ENCODE peak calls at places on chromosome 6, in ten cellular contexts. One of them, this sample, is unnamed.

GRCh38 chr6:40907198-40907701 is 131.8 kb downstream of the UNC5CL start:
- DNase-seq in uterus: peak; percentile 31
- DNase-seq in GM10248: no peak
- DNase-seq in CD4-positive, alpha-beta T cell: no peak
- DNase-seq in sigmoid colon: no peak
- DNase-seq in lower lobe of right lung: no peak
- DNase-seq in HFFc6: peak; percentile 72
- DNase-seq in stomach: peak; percentile 60
- DNase-seq in neural crest cell: no peak
- DNase-seq in heart left ventricle: peak; percentile 47
- DNase-seq in this sample: peak; percentile 61

GRCh38 chr6:106608080-106608668 is 21.1 kb downstream of the RTN4IP1 start:
- DNase-seq in lower lobe of right lung: no peak
- DNase-seq in HFFc6: peak; percentile 70
- DNase-seq in GM10248: peak; percentile 51
- DNase-seq in CD4-positive, alpha-beta T cell: no peak
- DNase-seq in neural crest cell: peak; percentile 9
- DNase-seq in uterus: no peak
- DNase-seq in sigmoid colon: no peak
- DNase-seq in heart left ventricle: no peak
- DNase-seq in stomach: no peak
- DNase-seq in this sample: no peak

GRCh38 chr6:10451828-10452509 is 37.1 kb upstream of the TFAP2A start:
- DNase-seq in stomach: no peak
- DNase-seq in CD4-positive, alpha-beta T cell: no peak
- DNase-seq in lower lobe of right lung: peak; percentile 89
- DNase-seq in uterus: no peak
- DNase-seq in neural crest cell: no peak
- DNase-seq in HFFc6: no peak
- DNase-seq in heart left ventricle: no peak
- DNase-seq in GM10248: no peak
- DNase-seq in sigmoid colon: no peak
- DNase-seq in this sample: no peak

GRCh38 chr6:43990627-43991619 is 136.3 kb downstream of the MRPL14 start:
- DNase-seq in sigmoid colon: peak; percentile 36
- DNase-seq in lower lobe of right lung: peak; percentile 30
- DNase-seq in GM10248: no peak
- DNase-seq in uterus: peak; percentile 88
- DNase-seq in stomach: no peak
- DNase-seq in heart left ventricle: no peak
- DNase-seq in HFFc6: no peak
- DNase-seq in neural crest cell: no peak
- DNase-seq in CD4-positive, alpha-beta T cell: no peak
- DNase-seq in this sample: peak; percentile 30

GRCh38 chr6:116175344-116175743 is 49.4 kb upstream of the COL10A1 start:
- DNase-seq in GM10248: no peak
- DNase-seq in heart left ventricle: no peak
- DNase-seq in neural crest cell: no peak
- DNase-seq in lower lobe of right lung: no peak
- DNase-seq in uterus: no peak
- DNase-seq in stomach: no peak
- DNase-seq in sigmoid colon: no peak
- DNase-seq in CD4-positive, alpha-beta T cell: no peak
- DNase-seq in HFFc6: no peak
- DNase-seq in this sample: no peak

GRCh38 chr6:133241088-133241900 is at the start of gene EYA4:
- DNase-seq in lower lobe of right lung: no peak
- DNase-seq in GM10248: peak; percentile 7
- DNase-seq in CD4-positive, alpha-beta T cell: no peak
- DNase-seq in uterus: no peak
- DNase-seq in HFFc6: no peak
- DNase-seq in stomach: no peak
- DNase-seq in heart left ventricle: peak; percentile 47
- DNase-seq in sigmoid colon: peak; percentile 58
- DNase-seq in neural crest cell: peak; percentile 29
- DNase-seq in this sample: no peak

GRCh38 chr6:116115781-116116180 is 10.2 kb downstream of the COL10A1 start:
- DNase-seq in uterus: no peak
- DNase-seq in GM10248: no peak
- DNase-seq in HFFc6: peak; percentile 5
- DNase-seq in lower lobe of right lung: no peak
- DNase-seq in CD4-positive, alpha-beta T cell: no peak
- DNase-seq in sigmoid colon: no peak
- DNase-seq in heart left ventricle: no peak
- DNase-seq in stomach: no peak
- DNase-seq in neural crest cell: no peak
- DNase-seq in this sample: no peak

GRCh38 chr6:13641315-13641714 is 26.2 kb downstream of the NOL7 start:
- DNase-seq in CD4-positive, alpha-beta T cell: no peak
- DNase-seq in HFFc6: no peak
- DNase-seq in sigmoid colon: no peak
- DNase-seq in stomach: no peak
- DNase-seq in heart left ventricle: no peak
- DNase-seq in uterus: no peak
- DNase-seq in neural crest cell: no peak
- DNase-seq in GM10248: no peak
- DNase-seq in lower lobe of right lung: no peak
- DNase-seq in this sample: no peak

GRCh38 chr6:7939864-7940228 is 29.3 kb upstream of the TXNDC5 start:
- DNase-seq in uterus: no peak
- DNase-seq in GM10248: no peak
- DNase-seq in lower lobe of right lung: no peak
- DNase-seq in heart left ventricle: no peak
- DNase-seq in sigmoid colon: no peak
- DNase-seq in stomach: no peak
- DNase-seq in CD4-positive, alpha-beta T cell: no peak
- DNase-seq in neural crest cell: no peak
- DNase-seq in HFFc6: no peak
- DNase-seq in this sample: no peak

DNA sequence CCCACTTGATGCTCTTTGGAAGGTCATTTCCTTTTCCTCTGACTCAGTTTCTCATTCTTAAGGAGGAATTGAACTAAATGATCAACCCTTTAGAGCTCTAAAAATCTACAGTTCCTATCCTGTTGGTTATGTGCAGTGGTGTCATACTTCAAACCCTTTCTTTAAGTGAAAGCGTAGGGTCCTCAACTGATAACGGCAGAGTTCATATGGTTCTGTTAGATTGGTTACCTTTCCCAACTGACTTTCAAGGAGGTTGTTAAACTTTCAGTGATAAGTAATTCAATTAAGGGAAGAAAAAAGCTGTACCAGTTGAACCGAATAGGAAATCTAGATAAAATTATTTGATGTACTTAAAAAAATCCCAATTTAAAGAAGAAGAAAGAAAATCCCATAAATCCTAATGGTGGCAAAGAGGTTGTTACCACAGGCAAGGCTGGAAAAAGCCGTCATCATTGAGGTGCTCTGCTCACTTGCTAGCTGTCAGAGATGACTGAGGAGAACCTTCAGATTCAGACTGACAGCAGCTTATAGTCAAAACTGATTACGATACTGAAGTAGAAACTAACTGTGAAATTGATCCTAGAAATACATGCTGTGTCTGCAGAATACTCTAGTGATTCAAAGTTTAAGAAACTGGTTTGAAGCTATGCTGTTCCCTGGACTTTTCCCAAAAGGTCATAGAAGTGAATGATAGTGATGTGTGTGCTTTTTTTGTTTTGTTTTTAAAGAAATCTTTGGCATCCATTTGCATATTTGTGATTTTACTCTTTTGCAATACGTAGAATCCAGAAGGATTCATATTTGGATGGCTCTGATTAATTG is 16.2 kb downstream of the TMEM14A start:
- DNase-seq in CD4-positive, alpha-beta T cell: no peak
- DNase-seq in GM10248: no peak
- DNase-seq in heart left ventricle: no peak
- DNase-seq in HFFc6: no peak
- DNase-seq in stomach: no peak
- DNase-seq in sigmoid colon: no peak
- DNase-seq in lower lobe of right lung: no peak
- DNase-seq in neural crest cell: no peak
- DNase-seq in uterus: no peak
- DNase-seq in this sample: no peak
- TF ChIP-seq CTCF in CD4-positive, alpha-beta T cell: no peak
- TF ChIP-seq CTCF in GM10248: no peak
- TF ChIP-seq CTCF in heart left ventricle: no peak
- TF ChIP-seq CTCF in HFFc6: no peak
- TF ChIP-seq CTCF in stomach: no peak
- TF ChIP-seq CTCF in sigmoid colon: no peak
- TF ChIP-seq CTCF in lower lobe of right lung: no peak
- TF ChIP-seq CTCF in neural crest cell: no peak
- TF ChIP-seq CTCF in uterus: no peak
- TF ChIP-seq CTCF in this sample: no peak

GRCh38 chr6:31476515-31477139 is 21.3 kb upstream of the MICB start:
- DNase-seq in lower lobe of right lung: no peak
- DNase-seq in CD4-positive, alpha-beta T cell: no peak
- DNase-seq in HFFc6: no peak
- DNase-seq in heart left ventricle: no peak
- DNase-seq in sigmoid colon: no peak
- DNase-seq in stomach: no peak
- DNase-seq in uterus: no peak
- DNase-seq in GM10248: no peak
- DNase-seq in neural crest cell: no peak
- DNase-seq in this sample: no peak

GRCh38 chr6:31473780-31474725 is 23.9 kb upstream of the MICB start:
- DNase-seq in sigmoid colon: no peak
- DNase-seq in stomach: no peak
- DNase-seq in heart left ventricle: no peak
- DNase-seq in CD4-positive, alpha-beta T cell: no peak
- DNase-seq in lower lobe of right lung: no peak
- DNase-seq in GM10248: no peak
- DNase-seq in neural crest cell: no peak
- DNase-seq in uterus: no peak
- DNase-seq in HFFc6: peak; percentile 64
- DNase-seq in this sample: no peak

GRCh38 chr6:31473244-31473643 is 24.7 kb upstream of the MICB start:
- DNase-seq in heart left ventricle: no peak
- DNase-seq in GM10248: no peak
- DNase-seq in lower lobe of right lung: no peak
- DNase-seq in CD4-positive, alpha-beta T cell: no peak
- DNase-seq in sigmoid colon: no peak
- DNase-seq in HFFc6: no peak
- DNase-seq in uterus: no peak
- DNase-seq in neural crest cell: no peak
- DNase-seq in stomach: no peak
- DNase-seq in this sample: no peak

GRCh38 chr6:31472259-31472658 is 25.7 kb upstream of the MICB start:
- DNase-seq in lower lobe of right lung: no peak
- DNase-seq in heart left ventricle: no peak
- DNase-seq in neural crest cell: no peak
- DNase-seq in CD4-positive, alpha-beta T cell: no peak
- DNase-seq in stomach: no peak
- DNase-seq in GM10248: no peak
- DNase-seq in uterus: no peak
- DNase-seq in HFFc6: no peak
- DNase-seq in sigmoid colon: no peak
- DNase-seq in this sample: no peak

GRCh38 chr6:31474871-31475286 is 23.1 kb upstream of the MICB start:
- DNase-seq in neural crest cell: no peak
- DNase-seq in uterus: no peak
- DNase-seq in lower lobe of right lung: no peak
- DNase-seq in stomach: no peak
- DNase-seq in GM10248: no peak
- DNase-seq in sigmoid colon: peak; percentile 27
- DNase-seq in HFFc6: no peak
- DNase-seq in heart left ventricle: no peak
- DNase-seq in CD4-positive, alpha-beta T cell: no peak
- DNase-seq in this sample: no peak
- TF ChIP-seq CTCF in neural crest cell: peak; percentile 37
- TF ChIP-seq CTCF in uterus: no peak
- TF ChIP-seq CTCF in lower lobe of right lung: peak; percentile 23
- TF ChIP-seq CTCF in stomach: no peak
- TF ChIP-seq CTCF in GM10248: no peak
- TF ChIP-seq CTCF in sigmoid colon: no peak
- TF ChIP-seq CTCF in HFFc6: peak; percentile 65
- TF ChIP-seq CTCF in heart left ventricle: peak; percentile 23
- TF ChIP-seq CTCF in CD4-positive, alpha-beta T cell: peak; percentile 27
- TF ChIP-seq CTCF in this sample: peak; percentile 33

DNA sequence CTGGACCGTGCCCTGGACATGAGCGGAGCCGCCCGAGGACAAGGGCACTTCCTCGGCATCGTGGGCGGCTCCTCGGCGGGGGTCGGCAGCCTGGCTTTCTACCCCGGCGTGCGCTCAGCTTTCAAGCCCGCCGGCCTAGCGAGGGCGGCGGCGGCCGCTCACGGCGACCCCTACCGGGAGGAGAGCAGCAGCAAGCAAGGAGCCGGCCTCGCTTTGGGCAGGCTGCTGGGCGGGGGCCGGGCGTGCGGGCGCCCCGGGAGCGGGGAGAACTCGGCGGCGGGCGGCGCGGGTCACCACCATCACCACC is 6.7 kb downstream of the PRDM13 start:
- DNase-seq in GM10248: peak; percentile 75
- DNase-seq in neural crest cell: peak; percentile 57
- DNase-seq in HFFc6: no peak
- DNase-seq in CD4-positive, alpha-beta T cell: no peak
- DNase-seq in uterus: no peak
- DNase-seq in lower lobe of right lung: peak; percentile 54
- DNase-seq in stomach: no peak
- DNase-seq in heart left ventricle: no peak
- DNase-seq in sigmoid colon: no peak
- DNase-seq in this sample: no peak
- TF ChIP-seq CTCF in GM10248: peak; percentile 69
- TF ChIP-seq CTCF in neural crest cell: peak; percentile 65
- TF ChIP-seq CTCF in HFFc6: peak; percentile 58
- TF ChIP-seq CTCF in CD4-positive, alpha-beta T cell: no peak
- TF ChIP-seq CTCF in uterus: no peak
- TF ChIP-seq CTCF in lower lobe of right lung: peak; percentile 46
- TF ChIP-seq CTCF in stomach: no peak
- TF ChIP-seq CTCF in heart left ventricle: peak; percentile 22
- TF ChIP-seq CTCF in sigmoid colon: no peak
- TF ChIP-seq CTCF in this sample: peak; percentile 17

GRCh38 chr6:86707545-86708120 is 229.7 kb upstream of the HTR1E start:
- DNase-seq in lower lobe of right lung: no peak
- DNase-seq in uterus: no peak
- DNase-seq in neural crest cell: no peak
- DNase-seq in CD4-positive, alpha-beta T cell: no peak
- DNase-seq in HFFc6: no peak
- DNase-seq in GM10248: no peak
- DNase-seq in stomach: no peak
- DNase-seq in sigmoid colon: no peak
- DNase-seq in heart left ventricle: peak; percentile 21
- DNase-seq in this sample: no peak

GRCh38 chr6:86712039-86712438 is 225.3 kb upstream of the HTR1E start:
- DNase-seq in HFFc6: no peak
- DNase-seq in heart left ventricle: no peak
- DNase-seq in stomach: no peak
- DNase-seq in uterus: no peak
- DNase-seq in sigmoid colon: no peak
- DNase-seq in neural crest cell: no peak
- DNase-seq in lower lobe of right lung: no peak
- DNase-seq in GM10248: no peak
- DNase-seq in CD4-positive, alpha-beta T cell: no peak
- DNase-seq in this sample: no peak

DNA sequence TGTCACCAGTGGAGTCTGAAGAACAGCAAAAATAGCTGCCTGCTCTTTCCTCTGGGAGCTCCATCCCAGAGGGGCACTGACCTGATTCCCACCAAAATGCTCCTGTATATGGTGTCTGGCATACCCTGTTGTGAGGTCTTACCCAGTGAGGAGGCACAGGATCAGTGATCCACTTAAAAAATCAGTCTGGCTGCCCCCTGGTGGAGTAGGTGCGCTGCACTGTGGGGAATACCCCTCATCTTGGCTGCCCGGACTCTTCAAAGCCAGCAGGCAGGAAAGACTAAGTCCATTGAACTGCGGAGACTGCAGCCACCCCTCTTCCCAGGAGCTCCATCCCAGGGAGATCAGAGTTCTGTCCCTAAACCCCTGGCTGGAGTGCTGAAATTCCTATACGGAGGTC is 230.9 kb upstream of the HTR1E start:
- DNase-seq in heart left ventricle: no peak
- DNase-seq in lower lobe of right lung: no peak
- DNase-seq in stomach: no peak
- DNase-seq in GM10248: no peak
- DNase-seq in neural crest cell: no peak
- DNase-seq in HFFc6: no peak
- DNase-seq in sigmoid colon: no peak
- DNase-seq in uterus: no peak
- DNase-seq in CD4-positive, alpha-beta T cell: no peak
- DNase-seq in this sample: no peak
- TF ChIP-seq CTCF in heart left ventricle: no peak
- TF ChIP-seq CTCF in lower lobe of right lung: no peak
- TF ChIP-seq CTCF in stomach: no peak
- TF ChIP-seq CTCF in GM10248: no peak
- TF ChIP-seq CTCF in neural crest cell: peak; percentile 27
- TF ChIP-seq CTCF in HFFc6: no peak
- TF ChIP-seq CTCF in sigmoid colon: no peak
- TF ChIP-seq CTCF in uterus: no peak
- TF ChIP-seq CTCF in CD4-positive, alpha-beta T cell: no peak
- TF ChIP-seq CTCF in this sample: no peak

This sample was measured in adrenal gland.